ENCODE peak calls at places on chromosome 15, in five cellular contexts. X, Y, L, O and G are unnamed samples.
A peak's percentile ranks its signal among the peaks of the same experiment; 100 is the strongest.

GRCh38 chr15:31339558-31339895 is 12.9 kb downstream of the KLF13 start:
- DNase-seq in X (no peak), Y (no peak), L (no peak), O (no peak), G (no peak)

GRCh38 chr15:78634251-78635145 is 6.5 kb downstream of the CHRNB4 start:
- DNase-seq in X (no peak), Y (no peak), L (no peak), O (no peak), G (no peak)

GRCh38 chr15:39251413-39252197 is 329.3 kb upstream of the THBS1 start:
- DNase-seq in X (no peak), Y (no peak), L (no peak), O (no peak), G (peak; percentile 83)

GRCh38 chr15:78937132-78937739 is 7.6 kb downstream of the CTSH start:
- DNase-seq in X (no peak), Y (no peak), L (no peak), O (no peak), G (no peak)

GRCh38 chr15:62122249-62122648 is 42.8 kb downstream of the C2CD4B start:
- DNase-seq in X (no peak), Y (no peak), L (peak; percentile 32), O (no peak), G (no peak)

GRCh38 chr15:39880718-39881387 is 39.2 kb downstream of the GPR176 start:
- DNase-seq in X (no peak), Y (no peak), L (no peak), O (no peak), G (no peak)

GRCh38 chr15:78236491-78236890 is 2.1 kb upstream of the ACSBG1 start:
- DNase-seq in X (no peak), Y (no peak), L (no peak), O (no peak), G (no peak)

GRCh38 chr15:48913141-48913540 is 35.2 kb downstream of the EID1 start:
- DNase-seq in X (no peak), Y (no peak), L (no peak), O (no peak), G (peak; percentile 53)

GRCh38 chr15:70260096-70260495 is 162.4 kb upstream of the TLE3 start:
- DNase-seq in X (no peak), Y (no peak), L (no peak), O (no peak), G (no peak)

GRCh38 chr15:77858677-77859490 is 218.6 kb downstream of the TBC1D2B start:
- DNase-seq in X (no peak), Y (no peak), L (no peak), O (no peak), G (no peak)

GRCh38 chr15:68646156-68646555 is 67.4 kb downstream of the CORO2B start:
- DNase-seq in X (no peak), Y (no peak), L (no peak), O (no peak), G (no peak)

GRCh38 chr15:57153140-57153539 is 223.2 kb upstream of the CGNL1 start:
- DNase-seq in X (no peak), Y (no peak), L (peak; percentile 22), O (no peak), G (peak; percentile 50)

GRCh38 chr15:84598993-84599392 is 1.8 kb upstream of the ZSCAN2 start:
- DNase-seq in X (no peak), Y (no peak), L (peak; percentile 9), O (peak; percentile 71), G (peak; percentile 53)

GRCh38 chr15:96340611-96341464 is 10.3 kb downstream of the NR2F2 start:
- DNase-seq in X (peak; percentile 56), Y (no peak), L (no peak), O (no peak), G (no peak)

GRCh38 chr15:38093931-38094330 is 158.7 kb upstream of the SPRED1 start:
- DNase-seq in X (no peak), Y (no peak), L (no peak), O (no peak), G (peak; percentile 18)

GRCh38 chr15:76936671-76937070 is 5.1 kb downstream of the RCN2 start:
- DNase-seq in X (no peak), Y (no peak), L (no peak), O (no peak), G (no peak)

GRCh38 chr15:66145242-66146182 is 108.0 kb downstream of the MEGF11 start:
- DNase-seq in X (no peak), Y (no peak), L (no peak), O (no peak), G (peak; percentile 8)

GRCh38 chr15:40939909-40940801 is 11.0 kb downstream of the DLL4 start:
- DNase-seq in X (no peak), Y (no peak), L (no peak), O (no peak), G (no peak)

GRCh38 chr15:73941044-73941443 is 14.8 kb downstream of the LOXL1 start:
- DNase-seq in X (no peak), Y (no peak), L (no peak), O (peak; percentile 86), G (peak; percentile 88)

GRCh38 chr15:88897456-88898194 is 2.3 kb upstream of the HAPLN3 start:
- DNase-seq in X (peak; percentile 84), Y (peak; percentile 73), L (peak; percentile 67), O (peak; percentile 75), G (peak; percentile 81)

GRCh38 chr15:52162876-52163275 is 28.3 kb downstream of the GNB5 start:
- DNase-seq in X (no peak), Y (no peak), L (no peak), O (no peak), G (no peak)

GRCh38 chr15:69629631-69630161 is 177.1 kb downstream of the RPLP1 start:
- DNase-seq in X (no peak), Y (no peak), L (no peak), O (no peak), G (no peak)

GRCh38 chr15:26713498-26713897 is 59.4 kb downstream of the GABRB3 start:
- DNase-seq in X (no peak), Y (no peak), L (no peak), O (no peak), G (no peak)

GRCh38 chr15:81419304-81419943 is 45.4 kb upstream of the TMC3 start:
- DNase-seq in X (no peak), Y (no peak), L (no peak), O (peak; percentile 36), G (peak; percentile 24)

GRCh38 chr15:30791239-30791638 is 112.5 kb upstream of the FAN1 start:
- DNase-seq in X (no peak), Y (no peak), L (no peak), O (no peak), G (peak; percentile 16)

GRCh38 chr15:78628227-78628626 is 7.4 kb upstream of the CHRNA3 start:
- DNase-seq in X (no peak), Y (no peak), L (no peak), O (no peak), G (no peak)

GRCh38 chr15:51046799-51047449 is 47.8 kb downstream of the TNFAIP8L3 start:
- DNase-seq in X (peak; percentile 77), Y (no peak), L (no peak), O (no peak), G (peak; percentile 34)

GRCh38 chr15:76203766-76204557 is 107.3 kb downstream of the ETFA start:
- DNase-seq in X (no peak), Y (no peak), L (no peak), O (no peak), G (no peak)

GRCh38 chr15:81310480-81310879 is 13.5 kb downstream of the STARD5 start:
- DNase-seq in X (no peak), Y (no peak), L (no peak), O (no peak), G (no peak)